ENCODE peak calls at places on chromosomes 7 and 10, in four cellular contexts. K is occipital lobe; E is activated CD8-positive, alpha-beta memory T cell treated with anti-CD3 and anti-CD28 coated beads, Interleukin-2, amount 50 U/mL, for 48 hours; W is NCI-H2171. Z is an unnamed sample.

GRCh38 chr7:41054960-41055700 is 647.8 kb downstream of the INHBA start:
- DNase-seq in K (no peak), W (peak; percentile 89), E (no peak), Z (no peak)

GRCh38 chr7:45920543-45921380 is at the start of gene IGFBP3:
- DNase-seq in W (peak; percentile 25), E (no peak), K (peak; percentile 37), Z (peak; percentile 42)

GRCh38 chr10:119268871-119269506 is 61.6 kb downstream of the GRK5 start:
- DNase-seq in K (no peak), W (no peak), E (peak; percentile 76), Z (no peak)

GRCh38 chr10:93821051-93821772 is 63.5 kb downstream of the LGI1 start:
- DNase-seq in K (no peak), W (no peak), E (no peak), Z (peak; percentile 15)

GRCh38 chr7:113664867-113665266 is 253.9 kb downstream of the PPP1R3A start:
- DNase-seq in E (no peak), W (no peak), K (no peak), Z (no peak)

GRCh38 chr7:140597425-140597949 is 43.1 kb downstream of the DENND2A start:
- DNase-seq in E (no peak), W (no peak), K (no peak), Z (no peak)

GRCh38 chr10:62990126-62990525 is 143.0 kb upstream of the NRBF2 start:
- DNase-seq in E (no peak), K (no peak), W (no peak), Z (no peak)

GRCh38 chr7:42511027-42511426 is 274.0 kb upstream of the GLI3 start:
- DNase-seq in W (no peak), E (no peak), K (no peak), Z (no peak)